ENCODE peak calls at places on chromosomes 16 and 17, in seven cellular contexts. X is PC-3, G is cardiac fibroblast, V is colonic mucosa, N is ascending aorta, U is H1, W is fibroblast of lung. D is an unnamed sample.

GRCh38 chr17:20073056-20073979 is 64.2 kb downstream of the SPECC1 start:
- DNase-seq in X (no peak), G (peak; percentile 57), V (peak; percentile 36), N (peak; percentile 83), U (no peak), W (peak; percentile 40), D (no peak)

GRCh38 chr17:20988896-20989295 is 53.9 kb downstream of the USP22 start:
- DNase-seq in X (no peak), G (no peak), V (no peak), N (no peak), U (no peak), W (no peak), D (no peak)

GRCh38 chr16:20946015-20946629 is 45.6 kb downstream of the LYRM1 start:
- DNase-seq in X (no peak), G (no peak), V (no peak), N (no peak), U (no peak), W (no peak), D (no peak)

GRCh38 chr17:62895650-62896301 is 70.3 kb upstream of the TANC2 start:
- DNase-seq in X (no peak), G (peak; percentile 61), V (no peak), N (no peak), U (no peak), W (no peak), D (peak; percentile 35)

GRCh38 chr17:83035722-83036121 is 43.7 kb upstream of the METRNL start:
- DNase-seq in X (no peak), G (no peak), V (no peak), N (no peak), U (no peak), W (no peak), D (no peak)

GRCh38 chr16:66950971-66951790 is 9.9 kb upstream of the CES3 start:
- DNase-seq in X (no peak), G (no peak), V (no peak), N (no peak), U (no peak), W (no peak), D (no peak)

GRCh38 chr17:71168083-71168741 is 952.6 kb upstream of the SOX9 start:
- DNase-seq in X (no peak), G (no peak), V (no peak), N (no peak), U (no peak), W (no peak), D (no peak)

GRCh38 chr16:49216593-49216992 is 65.0 kb downstream of the CBLN1 start:
- DNase-seq in X (no peak), G (no peak), V (no peak), N (no peak), U (no peak), W (no peak), D (no peak)

GRCh38 chr17:76142044-76143041 is 1.3 kb upstream of the FOXJ1 start:
- DNase-seq in X (no peak), G (no peak), V (no peak), N (no peak), U (no peak), W (no peak), D (no peak)

GRCh38 chr17:74798239-74798707 is 22.1 kb upstream of the NAT9 start:
- DNase-seq in X (no peak), G (no peak), V (no peak), N (no peak), U (no peak), W (no peak), D (peak; percentile 57)

GRCh38 chr16:62831235-62831634 is 795.0 kb upstream of the CDH8 start:
- DNase-seq in X (no peak), G (no peak), V (no peak), N (no peak), U (no peak), W (no peak), D (no peak)

GRCh38 chr17:58219789-58220183 is 731 bp upstream of the MKS1 start:
- DNase-seq in X (peak; percentile 65), G (no peak), V (no peak), N (no peak), U (no peak), W (no peak), D (peak; percentile 10)

GRCh38 chr17:45908460-45908859 is 14.1 kb downstream of the MAPT start:
- DNase-seq in X (no peak), G (no peak), V (no peak), N (no peak), U (no peak), W (no peak), D (no peak)

GRCh38 chr16:88376053-88376834 is 6.5 kb upstream of the ZNF469 start:
- DNase-seq in X (no peak), G (no peak), V (no peak), N (no peak), U (no peak), W (no peak), D (no peak)

GRCh38 chr16:16042076-16042475 is 92.7 kb downstream of the ABCC1 start:
- DNase-seq in X (no peak), G (peak; percentile 58), V (no peak), N (no peak), U (no peak), W (peak; percentile 86), D (peak; percentile 74)

GRCh38 chr17:35537569-35538209 is at the start of gene SLFN12L:
- DNase-seq in X (no peak), G (peak; percentile 10), V (no peak), N (no peak), U (no peak), W (no peak), D (no peak)

GRCh38 chr17:67162771-67163170 is 82.2 kb downstream of the HELZ start:
- DNase-seq in X (no peak), G (no peak), V (no peak), N (no peak), U (no peak), W (no peak), D (no peak)

GRCh38 chr17:67160791-67161190 is 84.2 kb downstream of the HELZ start:
- DNase-seq in X (no peak), G (no peak), V (no peak), N (no peak), U (no peak), W (no peak), D (no peak)

GRCh38 chr17:67156269-67157199 is 88.5 kb downstream of the HELZ start:
- DNase-seq in X (peak; percentile 78), G (peak; percentile 53), V (no peak), N (no peak), U (no peak), W (no peak), D (no peak)

GRCh38 chr17:67161573-67161972 is 83.4 kb downstream of the HELZ start:
- DNase-seq in X (no peak), G (no peak), V (no peak), N (no peak), U (no peak), W (no peak), D (no peak)

GRCh38 chr17:67157732-67158639 is 87.0 kb downstream of the HELZ start:
- DNase-seq in X (peak; percentile 60), G (peak; percentile 76), V (no peak), N (no peak), U (no peak), W (peak; percentile 55), D (peak; percentile 27)
- TF ChIP-seq CTCF in X (peak; percentile 74), G (peak; percentile 24), V (peak; percentile 16), N (no peak), U (no peak), W (peak; percentile 19), D (peak; percentile 66)

DNA sequence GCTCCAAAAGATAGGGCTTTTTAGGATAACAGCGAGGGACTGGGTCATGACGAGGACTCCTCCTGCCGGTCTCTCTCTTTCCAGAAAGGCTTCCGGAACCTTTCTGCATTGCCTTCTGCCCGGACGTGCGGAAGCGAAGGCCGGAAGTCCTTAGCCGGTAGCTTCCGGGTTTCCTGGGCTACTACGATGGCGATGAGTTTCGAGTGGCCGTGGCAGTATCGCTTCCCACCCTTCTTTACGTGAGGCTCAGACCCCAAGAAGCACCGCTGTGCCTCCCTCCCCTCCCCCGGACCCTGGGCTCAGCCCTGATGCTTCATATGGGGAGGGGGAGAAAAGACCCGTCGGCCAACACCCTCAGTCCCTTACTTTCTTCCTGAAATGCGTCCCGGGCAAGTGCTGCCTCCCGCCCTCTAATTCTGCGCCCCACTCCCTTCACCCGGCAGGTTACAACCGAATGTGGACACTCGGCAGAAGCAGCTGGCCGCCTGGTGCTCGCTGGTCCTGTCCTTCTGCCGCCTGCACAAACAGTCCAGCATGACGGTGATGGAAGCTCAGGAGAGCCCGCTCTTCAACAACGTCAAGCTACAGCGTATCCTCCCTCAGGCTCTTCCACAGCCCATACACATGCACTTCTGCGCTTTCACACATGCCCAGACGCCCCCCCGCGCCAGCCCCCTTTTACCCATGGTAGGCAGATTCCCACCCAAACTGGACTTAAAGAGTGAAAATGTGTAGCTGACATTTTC is at the start of gene VPS25:
- DNase-seq in X (peak; percentile 83), G (peak; percentile 92), V (peak; percentile 86), N (peak; percentile 87), U (peak; percentile 83), W (peak; percentile 91), D (peak; percentile 83)
- TF ChIP-seq CTCF in X (no peak), G (peak; percentile 25), V (no peak), N (no peak), U (no peak), W (peak; percentile 19), D (peak; percentile 43)

GRCh38 chr17:78293896-78294295 is 62.5 kb downstream of the TMEM235 start:
- DNase-seq in X (no peak), G (no peak), V (no peak), N (no peak), U (no peak), W (no peak), D (no peak)

GRCh38 chr17:78289004-78289403 is 57.6 kb downstream of the TMEM235 start:
- DNase-seq in X (no peak), G (no peak), V (no peak), N (no peak), U (no peak), W (no peak), D (no peak)

GRCh38 chr17:78291944-78292910 is 60.8 kb downstream of the TMEM235 start:
- DNase-seq in X (no peak), G (no peak), V (no peak), N (no peak), U (no peak), W (no peak), D (no peak)

GRCh38 chr17:78290671-78291070 is 59.2 kb downstream of the TMEM235 start:
- DNase-seq in X (no peak), G (no peak), V (no peak), N (no peak), U (no peak), W (no peak), D (no peak)

DNA sequence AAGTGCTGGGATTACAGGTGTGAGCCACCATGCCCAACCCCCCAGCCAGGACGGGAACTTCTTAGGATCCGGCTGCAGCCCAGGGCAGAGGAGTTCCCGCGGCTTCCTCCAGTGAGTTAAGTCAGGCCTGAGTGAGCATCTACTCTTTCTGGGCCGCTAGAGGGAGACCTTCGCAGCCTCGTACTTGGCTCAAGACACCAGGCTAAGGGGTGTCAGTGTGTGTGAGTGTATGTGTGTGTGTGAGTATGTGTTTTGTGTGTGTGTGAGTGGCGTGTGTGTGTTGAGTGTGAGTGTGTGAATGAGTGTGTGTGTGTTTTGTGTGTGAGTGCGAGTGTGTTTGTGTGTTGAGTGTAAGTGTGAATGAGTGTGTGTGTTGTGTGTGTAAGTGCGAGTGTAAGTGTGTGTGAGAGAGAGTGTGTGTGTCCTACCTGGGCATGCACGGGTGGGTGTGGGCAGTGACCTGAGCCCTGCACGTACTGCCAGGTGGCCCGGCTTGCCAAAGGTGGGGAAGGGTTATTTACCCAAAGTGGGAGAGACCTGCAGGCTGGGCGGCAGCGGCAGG is 58.5 kb downstream of the TMEM235 start:
- DNase-seq in X (peak; percentile 94), G (peak; percentile 95), V (peak; percentile 79), N (peak; percentile 85), U (peak; percentile 76), W (peak; percentile 95), D (peak; percentile 86)
- TF ChIP-seq CTCF in X (peak; percentile 91), G (peak; percentile 86), V (peak; percentile 61), N (peak; percentile 77), U (peak; percentile 92), W (peak; percentile 81), D (peak; percentile 85)

GRCh38 chr17:30565073-30565935 is 88.1 kb downstream of the GOSR1 start:
- DNase-seq in X (no peak), G (no peak), V (no peak), N (no peak), U (no peak), W (no peak), D (peak; percentile 17)
- TF ChIP-seq CTCF in X (no peak), G (no peak), V (no peak), N (no peak), U (peak; percentile 35), W (no peak), D (peak; percentile 34)